ENCODE peak calls at places on chromosomes 11 and 22, in seven cellular contexts. N is heart right ventricle; V is A673; K is naive thymus-derived CD4-positive, alpha-beta T cell; D is Peyer's patch; S is CD8-positive, alpha-beta T cell; Z is ovary. F is an unnamed sample.

GRCh38 chr22:17431179-17431578 is 61.9 kb downstream of the CECR2 start:
- DNase-seq in N (no peak), V (no peak), K (no peak), D (no peak), S (no peak), Z (no peak), F (no peak)

GRCh38 chr11:125036933-125037332 is 26.2 kb upstream of the SLC37A2 start:
- DNase-seq in N (no peak), V (peak), K (no peak), D (no peak), S (no peak), Z (no peak), F (no peak)

GRCh38 chr11:11909727-11910126 is 68.0 kb downstream of the USP47 start:
- DNase-seq in N (no peak), V (no peak), K (no peak), D (no peak), S (no peak), Z (no peak), F (no peak)

GRCh38 chr11:68584097-68584496 is 100.2 kb upstream of the GAL start:
- DNase-seq in N (peak), V (peak), K (peak), D (peak), S (peak), Z (no peak), F (peak)

GRCh38 chr11:117218133-117218915 is 13.5 kb downstream of the PCSK7 start:
- DNase-seq in N (peak), V (no peak), K (no peak), D (no peak), S (no peak), Z (peak), F (peak)

GRCh38 chr11:131511794-131512193 is 141.4 kb downstream of the NTM start:
- DNase-seq in N (no peak), V (peak), K (no peak), D (peak), S (no peak), Z (no peak), F (peak)

GRCh38 chr11:125924384-125925007 is 20.2 kb downstream of the DDX25 start:
- DNase-seq in N (no peak), V (no peak), K (no peak), D (no peak), S (no peak), Z (no peak), F (no peak)

GRCh38 chr22:38984224-38984623 is 2.1 kb downstream of the APOBEC3B start:
- DNase-seq in N (no peak), V (no peak), K (no peak), D (no peak), S (no peak), Z (no peak), F (no peak)

GRCh38 chr11:133318221-133318620 is 214.1 kb downstream of the OPCML start:
- DNase-seq in N (no peak), V (no peak), K (no peak), D (no peak), S (no peak), Z (no peak), F (no peak)

GRCh38 chr11:61524963-61525587 is 16.5 kb downstream of the LRRC10B start:
- DNase-seq in N (no peak), V (no peak), K (no peak), D (no peak), S (no peak), Z (no peak), F (no peak)

GRCh38 chr11:16963316-16963876 is 50.8 kb downstream of the PLEKHA7 start:
- DNase-seq in N (no peak), V (no peak), K (no peak), D (no peak), S (no peak), Z (no peak), F (no peak)

GRCh38 chr11:128889657-128890213 is 1.4 kb upstream of the KCNJ5 start:
- DNase-seq in N (no peak), V (no peak), K (no peak), D (no peak), S (no peak), Z (no peak), F (no peak)

GRCh38 chr22:46812034-46812605 is 49.7 kb downstream of the TBC1D22A start:
- DNase-seq in N (no peak), V (no peak), K (no peak), D (no peak), S (no peak), Z (no peak), F (no peak)

GRCh38 chr22:25714070-25714469 is 27.9 kb upstream of the MYO18B start:
- DNase-seq in N (no peak), V (no peak), K (no peak), D (no peak), S (no peak), Z (no peak), F (no peak)

GRCh38 chr11:102613455-102613854 is 11.7 kb downstream of the MMP20 start:
- DNase-seq in N (no peak), V (no peak), K (no peak), D (no peak), S (no peak), Z (no peak), F (no peak)

GRCh38 chr11:132960273-132960672 is 572.0 kb downstream of the OPCML start:
- DNase-seq in N (no peak), V (no peak), K (no peak), D (no peak), S (no peak), Z (no peak), F (no peak)

GRCh38 chr11:20565236-20565635 is 34.2 kb upstream of the SLC6A5 start:
- DNase-seq in N (no peak), V (no peak), K (no peak), D (no peak), S (no peak), Z (no peak), F (no peak)

GRCh38 chr11:94032725-94033124 is 11.6 kb downstream of the HEPHL1 start:
- DNase-seq in N (no peak), V (no peak), K (no peak), D (no peak), S (no peak), Z (no peak), F (no peak)

GRCh38 chr11:110894224-110894623 is 182.0 kb upstream of the ARHGAP20 start:
- DNase-seq in N (no peak), V (no peak), K (no peak), D (no peak), S (no peak), Z (no peak), F (no peak)

GRCh38 chr11:84884836-84885235 is 742.3 kb downstream of the DLG2 start:
- DNase-seq in N (no peak), V (no peak), K (no peak), D (no peak), S (no peak), Z (no peak), F (no peak)

GRCh38 chr22:38107692-38108515 is 2.6 kb downstream of the BAIAP2L2 start:
- DNase-seq in N (no peak), V (no peak), K (no peak), D (peak), S (no peak), Z (no peak), F (peak)

GRCh38 chr11:59668188-59668949 is 468 bp downstream of the PATL1 start:
- DNase-seq in N (peak), V (peak), K (no peak), D (peak), S (no peak), Z (no peak), F (peak)

GRCh38 chr11:17601206-17602075 is 54.4 kb downstream of the OTOG start:
- DNase-seq in N (no peak), V (no peak), K (no peak), D (no peak), S (no peak), Z (no peak), F (no peak)

GRCh38 chr11:66268953-66269906 is 791 bp downstream of the RAB1B start:
- DNase-seq in N (no peak), V (peak), K (no peak), D (no peak), S (no peak), Z (no peak), F (no peak)

GRCh38 chr11:130388607-130389205 is 39.7 kb downstream of the ADAMTS8 start:
- DNase-seq in N (no peak), V (no peak), K (no peak), D (no peak), S (no peak), Z (no peak), F (no peak)

GRCh38 chr11:73047773-73048371 is 94.2 kb downstream of the FCHSD2 start:
- DNase-seq in N (no peak), V (no peak), K (no peak), D (no peak), S (no peak), Z (no peak), F (no peak)

GRCh38 chr11:102974552-102975280 is 19.2 kb upstream of the MMP13 start:
- DNase-seq in N (no peak), V (no peak), K (no peak), D (no peak), S (no peak), Z (no peak), F (no peak)

GRCh38 chr11:75433443-75433842 is 440 bp upstream of the KLHL35 start:
- DNase-seq in N (no peak), V (no peak), K (no peak), D (no peak), S (no peak), Z (no peak), F (peak)

GRCh38 chr11:60931897-60932296 is 7.6 kb downstream of the TMEM132A start:
- DNase-seq in N (no peak), V (no peak), K (no peak), D (peak), S (no peak), Z (no peak), F (no peak)

GRCh38 chr22:27220349-27220748 is 563.0 kb downstream of the MIAT start:
- DNase-seq in N (no peak), V (no peak), K (no peak), D (no peak), S (no peak), Z (no peak), F (no peak)

GRCh38 chr11:13216019-13217006 is 61.3 kb upstream of the BMAL1 start:
- DNase-seq in N (no peak), V (peak), K (no peak), D (no peak), S (no peak), Z (no peak), F (no peak)

GRCh38 chr11:87453531-87454089 is 415.9 kb downstream of the TMEM135 start:
- DNase-seq in N (no peak), V (no peak), K (no peak), D (no peak), S (no peak), Z (no peak), F (no peak)

GRCh38 chr11:3074912-3075589 is 17.8 kb upstream of the CARS1 start:
- DNase-seq in N (no peak), V (no peak), K (no peak), D (no peak), S (no peak), Z (no peak), F (peak)

GRCh38 chr11:78112588-78113275 is 26.7 kb downstream of the ALG8 start:
- DNase-seq in N (no peak), V (no peak), K (no peak), D (no peak), S (no peak), Z (no peak), F (no peak)

GRCh38 chr11:75673977-75674582 is 5.2 kb upstream of the MAP6 start:
- DNase-seq in N (no peak), V (peak), K (no peak), D (no peak), S (no peak), Z (no peak), F (no peak)

GRCh38 chr22:49617264-49617663 is 210.4 kb downstream of the BRD1 start:
- DNase-seq in N (no peak), V (no peak), K (no peak), D (no peak), S (no peak), Z (no peak), F (no peak)

GRCh38 chr22:23670378-23671295 is 20.2 kb upstream of the RGL4 start:
- DNase-seq in N (no peak), V (no peak), K (no peak), D (no peak), S (no peak), Z (no peak), F (no peak)

GRCh38 chr11:17600316-17601205 is 53.5 kb downstream of the OTOG start:
- DNase-seq in N (no peak), V (no peak), K (no peak), D (peak), S (no peak), Z (no peak), F (no peak)

GRCh38 chr11:75565221-75565814 is 3.3 kb downstream of the SERPINH1 start:
- DNase-seq in N (peak), V (no peak), K (no peak), D (peak), S (no peak), Z (peak), F (no peak)

GRCh38 chr22:23282089-23282501 is 101.8 kb downstream of the BCR start:
- DNase-seq in N (peak), V (peak), K (no peak), D (peak), S (no peak), Z (no peak), F (peak)

GRCh38 chr11:5688482-5688881 is 1.1 kb upstream of the TRIM22 start:
- DNase-seq in N (no peak), V (no peak), K (no peak), D (no peak), S (no peak), Z (no peak), F (no peak)
- H3K27ac ChIP-seq in N (no peak), V (no peak), K (peak), D (peak), S (peak), Z (no peak), F (no peak)

GRCh38 chr11:35364101-35364780 is 55.1 kb downstream of the SLC1A2 start:
- DNase-seq in N (peak), V (peak), K (no peak), D (peak), S (no peak), Z (peak), F (peak)
- H3K27ac ChIP-seq in N (peak), V (no peak), K (no peak), D (peak), S (no peak), Z (no peak), F (peak)

GRCh38 chr11:115257286-115258077 is 246.7 kb downstream of the CADM1 start:
- DNase-seq in N (no peak), V (no peak), K (no peak), D (no peak), S (no peak), Z (no peak), F (no peak)

GRCh38 chr11:115258216-115258615 is 246.0 kb downstream of the CADM1 start:
- DNase-seq in N (no peak), V (no peak), K (no peak), D (no peak), S (no peak), Z (no peak), F (no peak)

GRCh38 chr11:115255006-115255762 is 249.0 kb downstream of the CADM1 start:
- DNase-seq in N (no peak), V (no peak), K (no peak), D (no peak), S (no peak), Z (no peak), F (no peak)

GRCh38 chr11:115251126-115251525 is 253.1 kb downstream of the CADM1 start:
- DNase-seq in N (no peak), V (no peak), K (no peak), D (no peak), S (no peak), Z (no peak), F (no peak)

GRCh38 chr11:115256326-115257197 is 247.7 kb downstream of the CADM1 start:
- DNase-seq in N (no peak), V (peak), K (no peak), D (no peak), S (no peak), Z (no peak), F (no peak)
- H3K27ac ChIP-seq in N (no peak), V (no peak), K (no peak), D (no peak), S (peak), Z (no peak), F (no peak)

GRCh38 chr22:39997421-39997820 is 2.7 kb downstream of the FAM83F start:
- DNase-seq in N (no peak), V (no peak), K (no peak), D (no peak), S (no peak), Z (no peak), F (no peak)

GRCh38 chr22:39996732-39997131 is 2.0 kb downstream of the FAM83F start:
- DNase-seq in N (no peak), V (no peak), K (no peak), D (no peak), S (no peak), Z (no peak), F (no peak)

GRCh38 chr22:39994046-39994565 is 648 bp upstream of the FAM83F start:
- DNase-seq in N (no peak), V (no peak), K (peak), D (no peak), S (no peak), Z (no peak), F (no peak)

GRCh38 chr22:39994566-39995345 is at the start of gene FAM83F:
- DNase-seq in N (peak), V (no peak), K (no peak), D (peak), S (no peak), Z (peak), F (peak)

GRCh38 chr22:39995346-39996252 is 845 bp downstream of the FAM83F start:
- DNase-seq in N (no peak), V (no peak), K (no peak), D (no peak), S (no peak), Z (no peak), F (peak)
- H3K27ac ChIP-seq in N (no peak), V (no peak), K (no peak), D (peak), S (no peak), Z (no peak), F (peak)

DNA sequence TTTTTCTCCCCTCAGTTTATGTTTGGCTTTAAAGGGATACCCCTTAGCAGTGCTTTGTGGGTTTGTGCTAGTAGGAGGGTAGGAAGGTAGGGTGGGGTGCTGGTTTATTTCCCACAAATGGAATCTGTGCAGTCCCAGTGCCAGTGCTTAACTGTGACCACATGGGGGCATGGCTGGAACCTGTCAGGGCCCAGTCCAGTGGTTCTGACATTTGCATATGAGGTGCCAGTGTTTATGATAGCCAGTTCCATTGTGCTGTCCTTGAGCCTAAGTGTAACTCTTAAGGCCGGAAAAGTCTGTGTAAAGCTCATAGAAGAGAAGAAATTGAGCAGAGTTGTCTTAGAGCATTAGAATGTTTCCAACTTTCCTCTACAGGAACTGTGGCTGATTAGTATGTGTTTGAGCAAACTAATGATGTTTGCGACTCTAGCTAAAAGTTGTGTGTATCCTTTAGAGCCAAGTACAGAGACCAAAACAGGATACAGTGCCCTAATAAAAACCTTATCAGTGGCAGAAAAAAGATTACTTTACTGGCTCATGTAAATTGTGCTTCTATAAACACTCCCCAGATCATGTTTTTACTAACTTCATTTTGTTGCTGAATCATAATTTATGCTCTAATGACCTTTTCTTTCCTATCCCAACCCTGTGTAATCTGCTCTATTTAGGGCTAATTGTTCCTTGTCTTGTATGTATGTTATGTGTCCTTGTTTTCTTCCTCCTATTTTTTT is 38.1 kb downstream of the DIXDC1 start:
- DNase-seq in N (peak), V (no peak), K (no peak), D (no peak), S (no peak), Z (no peak), F (no peak)
- H3K27ac ChIP-seq in N (peak), V (no peak), K (no peak), D (peak), S (no peak), Z (no peak), F (no peak)

GRCh38 chr11:45983471-45983845 is 61.0 kb downstream of the LARGE2 start:
- DNase-seq in N (no peak), V (peak), K (no peak), D (no peak), S (no peak), Z (no peak), F (no peak)
- H3K27ac ChIP-seq in N (no peak), V (peak), K (no peak), D (no peak), S (no peak), Z (no peak), F (no peak)